ENCODE peak calls at places on chromosome 6, in five cellular contexts. One of them, this sample, is unnamed.

GRCh38 chr6:31158863-31159855 is 770 bp downstream of the TCF19 start:
- DNase-seq in Caki2: peak
- DNase-seq in DMS53: peak
- DNase-seq in astrocyte of the cerebellum: no peak
- DNase-seq in H7: peak
- DNase-seq in this sample: no peak

GRCh38 chr6:40896696-40897095 is 142.3 kb downstream of the UNC5CL start:
- DNase-seq in Caki2: no peak
- DNase-seq in DMS53: no peak
- DNase-seq in astrocyte of the cerebellum: peak
- DNase-seq in H7: no peak
- DNase-seq in this sample: no peak

GRCh38 chr6:15690451-15690961 is 27.7 kb upstream of the DTNBP1 start:
- DNase-seq in Caki2: no peak
- DNase-seq in DMS53: peak
- DNase-seq in astrocyte of the cerebellum: no peak
- DNase-seq in H7: no peak
- DNase-seq in this sample: no peak

GRCh38 chr6:2938004-2938631 is 33.2 kb downstream of the SERPINB6 start:
- DNase-seq in Caki2: no peak
- DNase-seq in DMS53: no peak
- DNase-seq in astrocyte of the cerebellum: no peak
- DNase-seq in H7: no peak
- DNase-seq in this sample: no peak

GRCh38 chr6:14542670-14543366 is 425.2 kb downstream of the CD83 start:
- DNase-seq in Caki2: peak
- DNase-seq in DMS53: peak
- DNase-seq in astrocyte of the cerebellum: peak
- DNase-seq in H7: no peak
- DNase-seq in this sample: no peak

GRCh38 chr6:144150673-144151009 is 324 bp downstream of the STX11 start:
- DNase-seq in Caki2: no peak
- DNase-seq in DMS53: peak
- DNase-seq in astrocyte of the cerebellum: no peak
- DNase-seq in H7: peak
- DNase-seq in this sample: no peak

GRCh38 chr6:46044876-46045617 is 29.4 kb upstream of the CLIC5 start:
- DNase-seq in Caki2: peak
- DNase-seq in DMS53: peak
- DNase-seq in astrocyte of the cerebellum: peak
- DNase-seq in H7: no peak
- DNase-seq in this sample: peak

GRCh38 chr6:31744422-31744821 is 4.6 kb downstream of the MSH5 start:
- DNase-seq in Caki2: no peak
- DNase-seq in DMS53: no peak
- DNase-seq in astrocyte of the cerebellum: no peak
- DNase-seq in H7: no peak
- DNase-seq in this sample: no peak

GRCh38 chr6:35264550-35265274 is 5.2 kb downstream of the ZNF76 start:
- DNase-seq in Caki2: no peak
- DNase-seq in DMS53: no peak
- DNase-seq in astrocyte of the cerebellum: no peak
- DNase-seq in H7: no peak
- DNase-seq in this sample: no peak

GRCh38 chr6:14458669-14459266 is 341.2 kb downstream of the CD83 start:
- DNase-seq in Caki2: no peak
- DNase-seq in DMS53: no peak
- DNase-seq in astrocyte of the cerebellum: peak
- DNase-seq in H7: no peak
- DNase-seq in this sample: no peak

GRCh38 chr6:710601-711571 is 17.9 kb upstream of the EXOC2 start:
- DNase-seq in Caki2: peak
- DNase-seq in DMS53: peak
- DNase-seq in astrocyte of the cerebellum: peak
- DNase-seq in H7: peak
- DNase-seq in this sample: no peak

GRCh38 chr6:111691345-111692225 is 85.9 kb upstream of the TRAF3IP2 start:
- DNase-seq in Caki2: no peak
- DNase-seq in DMS53: no peak
- DNase-seq in astrocyte of the cerebellum: no peak
- DNase-seq in H7: no peak
- DNase-seq in this sample: peak

GRCh38 chr6:141513830-141514229 is 618.9 kb upstream of the GJE1 start:
- DNase-seq in Caki2: no peak
- DNase-seq in DMS53: peak
- DNase-seq in astrocyte of the cerebellum: no peak
- DNase-seq in H7: no peak
- DNase-seq in this sample: no peak

GRCh38 chr6:15663057-15663638 is 320 bp upstream of the DTNBP1 start:
- DNase-seq in Caki2: peak
- DNase-seq in DMS53: peak
- DNase-seq in astrocyte of the cerebellum: no peak
- DNase-seq in H7: peak
- DNase-seq in this sample: peak

GRCh38 chr6:84685983-84686584 is 78.3 kb downstream of the TBX18 start:
- DNase-seq in Caki2: no peak
- DNase-seq in DMS53: peak
- DNase-seq in astrocyte of the cerebellum: no peak
- DNase-seq in H7: peak
- DNase-seq in this sample: peak

GRCh38 chr6:89239338-89239737 is 22.2 kb upstream of the GABRR1 start:
- DNase-seq in Caki2: no peak
- DNase-seq in DMS53: peak
- DNase-seq in astrocyte of the cerebellum: no peak
- DNase-seq in H7: peak
- DNase-seq in this sample: no peak

GRCh38 chr6:136566007-136566487 is 15.8 kb upstream of the MAP7 start:
- DNase-seq in Caki2: no peak
- DNase-seq in DMS53: peak
- DNase-seq in astrocyte of the cerebellum: no peak
- DNase-seq in H7: no peak
- DNase-seq in this sample: peak

GRCh38 chr6:136720045-136720760 is 72.1 kb downstream of the MAP3K5 start:
- DNase-seq in Caki2: no peak
- DNase-seq in DMS53: no peak
- DNase-seq in astrocyte of the cerebellum: no peak
- DNase-seq in H7: no peak
- DNase-seq in this sample: no peak

GRCh38 chr6:40996591-40997247 is 42.3 kb downstream of the UNC5CL start:
- DNase-seq in Caki2: peak
- DNase-seq in DMS53: peak
- DNase-seq in astrocyte of the cerebellum: peak
- DNase-seq in H7: no peak
- DNase-seq in this sample: peak

GRCh38 chr6:12160350-12160749 is 129.8 kb upstream of the EDN1 start:
- DNase-seq in Caki2: no peak
- DNase-seq in DMS53: peak
- DNase-seq in astrocyte of the cerebellum: peak
- DNase-seq in H7: no peak
- DNase-seq in this sample: no peak

GRCh38 chr6:166465671-166466087 is 82.9 kb upstream of the MPC1 start:
- DNase-seq in Caki2: no peak
- DNase-seq in DMS53: no peak
- DNase-seq in astrocyte of the cerebellum: no peak
- DNase-seq in H7: peak
- DNase-seq in this sample: peak